ENCODE peak calls at places on chromosomes 4 and X, in four cellular contexts. One of them, this sample, is unnamed.

GRCh38 chr4:153001626-153002025 is 65.5 kb downstream of the FHDC1 start:
- DNase-seq in Right ventricle myocardium inferior: no peak
- DNase-seq in ACHN: no peak
- DNase-seq in psoas muscle: no peak
- DNase-seq in this sample: no peak

GRCh38 chr4:143728171-143728570 is 27.7 kb upstream of the FREM3 start:
- DNase-seq in ACHN: no peak
- DNase-seq in Right ventricle myocardium inferior: no peak
- DNase-seq in psoas muscle: no peak
- DNase-seq in this sample: no peak

GRCh38 chr4:23333556-23333945 is 556.3 kb downstream of the PPARGC1A start:
- DNase-seq in psoas muscle: no peak
- DNase-seq in ACHN: peak; percentile 3
- DNase-seq in Right ventricle myocardium inferior: no peak
- DNase-seq in this sample: no peak

GRCh38 chr4:170853422-170854021 is 763.8 kb upstream of the AADAT start:
- DNase-seq in ACHN: peak; percentile 52
- DNase-seq in psoas muscle: no peak
- DNase-seq in Right ventricle myocardium inferior: no peak
- DNase-seq in this sample: peak; percentile 75

GRCh38 chr4:20832821-20833220 is 132.6 kb downstream of the PACRGL start:
- DNase-seq in Right ventricle myocardium inferior: no peak
- DNase-seq in ACHN: no peak
- DNase-seq in psoas muscle: no peak
- DNase-seq in this sample: no peak

GRCh38 chrX:151902813-151903591 is 9.7 kb upstream of the MAGEA4 start:
- DNase-seq in Right ventricle myocardium inferior: no peak
- DNase-seq in ACHN: peak; percentile 76
- DNase-seq in psoas muscle: peak; percentile 55
- DNase-seq in this sample: no peak

GRCh38 chr4:89868999-89869589 is 25.6 kb upstream of the MMRN1 start:
- DNase-seq in Right ventricle myocardium inferior: no peak
- DNase-seq in ACHN: peak; percentile 9
- DNase-seq in psoas muscle: no peak
- DNase-seq in this sample: no peak

GRCh38 chr4:2290974-2291704 is 29.2 kb upstream of the MXD4 start:
- DNase-seq in ACHN: no peak
- DNase-seq in psoas muscle: peak; percentile 9
- DNase-seq in Right ventricle myocardium inferior: peak; percentile 53
- DNase-seq in this sample: peak; percentile 27

GRCh38 chrX:47518105-47518504 is 35.1 kb upstream of the ZNF41 start:
- DNase-seq in Right ventricle myocardium inferior: no peak
- DNase-seq in psoas muscle: no peak
- DNase-seq in ACHN: no peak
- DNase-seq in this sample: no peak

GRCh38 chrX:34300871-34301270 is 168.8 kb upstream of the FAM47A start:
- DNase-seq in psoas muscle: no peak
- DNase-seq in Right ventricle myocardium inferior: no peak
- DNase-seq in ACHN: peak; percentile 11
- DNase-seq in this sample: peak; percentile 26

GRCh38 chrX:5068550-5068949 is 1160.1 kb downstream of the NLGN4X start:
- DNase-seq in ACHN: no peak
- DNase-seq in psoas muscle: no peak
- DNase-seq in Right ventricle myocardium inferior: no peak
- DNase-seq in this sample: no peak

GRCh38 chrX:63812826-63813225 is 27.8 kb upstream of the ARHGEF9 start:
- DNase-seq in Right ventricle myocardium inferior: no peak
- DNase-seq in psoas muscle: no peak
- DNase-seq in ACHN: no peak
- DNase-seq in this sample: no peak

GRCh38 chr4:102517753-102518152 is 16.6 kb downstream of the NFKB1 start:
- DNase-seq in Right ventricle myocardium inferior: no peak
- DNase-seq in ACHN: no peak
- DNase-seq in psoas muscle: no peak
- DNase-seq in this sample: no peak